ENCODE peak calls at places on chromosomes 11 and 22, in nine cellular contexts. U, D, W, V, H, F, Q, P and Z are unnamed samples.

GRCh38 chr22:43014062-43014875 is 680 bp downstream of the PACSIN2 start:
- DNase-seq in U (peak; percentile 44), D (peak; percentile 29), W (no peak), V (peak; percentile 47), H (no peak), F (peak; percentile 73), Q (peak; percentile 47), P (no peak), Z (peak; percentile 43)

GRCh38 chr11:58573451-58574104 is 2.1 kb downstream of the LPXN start:
- DNase-seq in U (peak; percentile 50), D (peak; percentile 50), W (peak; percentile 88), V (no peak), H (peak; percentile 93), F (peak; percentile 52), Q (no peak), P (peak; percentile 75), Z (no peak)

GRCh38 chr22:48089601-48090331 is 1327.3 kb downstream of the TBC1D22A start:
- DNase-seq in U (peak; percentile 86), D (peak; percentile 68), W (peak; percentile 5), V (no peak), H (no peak), F (no peak), Q (no peak), P (peak; percentile 53), Z (no peak)

GRCh38 chr11:34427171-34427805 is 11.4 kb upstream of the CAT start:
- DNase-seq in U (peak; percentile 40), D (no peak), W (peak; percentile 81), V (no peak), H (peak; percentile 87), F (no peak), Q (no peak), P (no peak), Z (no peak)

GRCh38 chr22:22565991-22566390 is 6.9 kb upstream of the PRAME start:
- DNase-seq in U (no peak), D (no peak), W (peak; percentile 16), V (no peak), H (peak; percentile 44), F (no peak), Q (no peak), P (no peak), Z (no peak)

GRCh38 chr11:44016546-44017442 is 31.0 kb upstream of the ACCSL start:
- DNase-seq in U (no peak), D (no peak), W (no peak), V (peak; percentile 15), H (no peak), F (no peak), Q (no peak), P (no peak), Z (no peak)

GRCh38 chr11:116731097-116731761 is 41.6 kb downstream of the BUD13 start:
- DNase-seq in U (no peak), D (no peak), W (no peak), V (no peak), H (no peak), F (no peak), Q (peak; percentile 50), P (no peak), Z (peak; percentile 37)

GRCh38 chr11:86398106-86398505 is 23.4 kb downstream of the CCDC81 start:
- DNase-seq in U (no peak), D (no peak), W (no peak), V (no peak), H (no peak), F (no peak), Q (no peak), P (no peak), Z (no peak)

GRCh38 chr11:105613183-105613582 is 3.3 kb downstream of the GRIA4 start:
- DNase-seq in U (no peak), D (no peak), W (no peak), V (no peak), H (no peak), F (no peak), Q (no peak), P (no peak), Z (no peak)

GRCh38 chr11:121931748-121932352 is 184.2 kb downstream of the BLID start:
- DNase-seq in U (no peak), D (no peak), W (no peak), V (no peak), H (no peak), F (no peak), Q (no peak), P (no peak), Z (no peak)

GRCh38 chr11:7665473-7666291 is 7.6 kb downstream of the CYB5R2 start:
- DNase-seq in U (peak; percentile 76), D (peak; percentile 77), W (peak; percentile 69), V (peak; percentile 93), H (peak; percentile 74), F (peak; percentile 91), Q (peak; percentile 76), P (peak; percentile 52), Z (peak; percentile 86)

GRCh38 chr22:33038131-33038772 is 19.9 kb downstream of the SYN3 start:
- DNase-seq in U (no peak), D (no peak), W (peak; percentile 2), V (no peak), H (no peak), F (no peak), Q (no peak), P (no peak), Z (peak; percentile 66)

GRCh38 chr22:50304528-50305392 is 2.7 kb downstream of the PLXNB2 start:
- DNase-seq in U (peak; percentile 53), D (no peak), W (no peak), V (peak; percentile 88), H (peak; percentile 65), F (peak; percentile 75), Q (no peak), P (no peak), Z (no peak)

GRCh38 chr11:27141576-27141975 is 101.0 kb downstream of the BBOX1 start:
- DNase-seq in U (no peak), D (no peak), W (no peak), V (no peak), H (no peak), F (no peak), Q (no peak), P (no peak), Z (no peak)

GRCh38 chr22:25054943-25055511 is 102.5 kb downstream of the KIAA1671 start:
- DNase-seq in U (no peak), D (no peak), W (no peak), V (no peak), H (peak; percentile 25), F (no peak), Q (no peak), P (peak; percentile 74), Z (no peak)

GRCh38 chr11:109043318-109043717 is 378.4 kb downstream of the DDX10 start:
- DNase-seq in U (no peak), D (no peak), W (no peak), V (no peak), H (no peak), F (no peak), Q (no peak), P (no peak), Z (no peak)

DNA sequence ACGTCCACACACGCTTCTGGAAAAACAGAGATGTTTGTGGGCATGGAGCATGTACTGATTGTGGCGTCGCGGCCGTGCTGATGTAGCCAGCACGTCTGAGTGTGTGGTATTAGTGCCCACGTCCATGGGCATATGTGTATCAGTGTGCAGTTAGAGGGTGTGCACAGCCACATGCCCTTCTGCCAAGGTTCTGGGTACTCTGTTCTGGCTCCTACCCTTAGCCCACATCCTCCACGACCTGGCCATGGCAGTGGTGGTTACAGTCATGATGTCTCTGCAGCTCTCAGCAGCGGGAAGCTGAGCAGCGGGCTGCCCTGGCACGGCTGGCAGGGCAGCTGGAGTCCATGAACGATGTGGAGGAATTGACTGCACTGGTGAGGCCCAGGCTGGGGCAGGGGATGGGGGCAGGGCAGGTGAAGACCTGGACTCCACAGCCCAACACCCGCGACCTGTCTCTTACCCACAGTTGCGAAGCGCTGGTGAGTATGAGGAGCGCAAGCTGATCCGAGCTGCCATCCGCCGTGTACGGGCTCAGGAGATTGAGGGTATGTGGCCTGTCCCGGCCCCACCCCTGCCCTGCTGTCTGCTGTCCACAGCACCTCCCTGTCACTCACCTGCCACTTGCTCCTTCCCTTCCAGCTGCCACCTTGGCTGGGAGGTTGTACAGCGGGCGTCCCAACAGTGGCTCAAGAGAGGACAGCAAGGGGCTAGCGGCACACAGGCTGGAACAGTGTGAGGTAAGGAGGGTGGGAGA is 7.3 kb downstream of the SMTN start:
- DNase-seq in U (no peak), D (no peak), W (no peak), V (no peak), H (no peak), F (no peak), Q (no peak), P (no peak), Z (no peak)
- H3K36me3 ChIP-seq in U (no peaks in the 10 kb centered on the region), D (no peaks in the 10 kb centered on the region), W (peaks cover 68% of the 10 kb centered on the region), V (peaks cover 60% of the 10 kb centered on the region), H (peaks cover 48% of the 10 kb centered on the region), F (peaks cover 58% of the 10 kb centered on the region), Q (no peaks in the 10 kb centered on the region), P (peaks cover 59% of the 10 kb centered on the region), Z (peaks cover 36% of the 10 kb centered on the region)

DNA sequence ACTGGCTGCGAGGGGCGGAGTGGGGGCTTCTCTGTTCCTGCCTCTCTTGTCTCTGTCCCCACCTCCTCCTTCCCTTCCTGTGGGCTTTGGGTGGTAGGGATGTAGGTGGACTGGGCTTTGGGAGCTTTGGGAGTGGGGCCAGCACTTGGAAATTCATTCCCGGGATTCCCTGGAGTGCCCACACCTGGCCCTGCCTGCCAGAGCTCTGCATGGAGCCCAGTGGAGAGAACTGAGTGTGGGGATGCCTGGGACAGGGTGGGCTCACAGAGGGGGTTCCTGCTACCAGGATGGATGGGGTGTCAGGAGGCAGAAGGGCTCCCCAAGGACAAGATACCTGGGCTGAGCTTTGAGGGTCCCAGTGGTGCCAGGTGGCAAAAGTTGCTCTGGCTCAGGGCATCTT is 22.3 kb downstream of the CSF2RB start:
- DNase-seq in U (no peak), D (no peak), W (no peak), V (no peak), H (no peak), F (no peak), Q (no peak), P (no peak), Z (no peak)
- H3K27me3 ChIP-seq in U (no peaks in the 10 kb centered on the region), D (no peaks in the 10 kb centered on the region), W (no peaks in the 10 kb centered on the region), V (no peaks in the 10 kb centered on the region), H (no peaks in the 10 kb centered on the region), F (no peaks in the 10 kb centered on the region), Q (peaks cover 6% of the 10 kb centered on the region), P (no peaks in the 10 kb centered on the region), Z (peaks cover 81% of the 10 kb centered on the region)

GRCh38 chr11:74896311-74896710 is 52.6 kb downstream of the XRRA1 start:
- DNase-seq in U (no peak), D (no peak), W (no peak), V (no peak), H (no peak), F (no peak), Q (no peak), P (no peak), Z (no peak)
- TF ChIP-seq CTCF in U (no peak), D (no peak), W (no peak), V (no peak), H (no peak), F (no peak), Q (no peak), P (no peak), Z (no peak)

DNA sequence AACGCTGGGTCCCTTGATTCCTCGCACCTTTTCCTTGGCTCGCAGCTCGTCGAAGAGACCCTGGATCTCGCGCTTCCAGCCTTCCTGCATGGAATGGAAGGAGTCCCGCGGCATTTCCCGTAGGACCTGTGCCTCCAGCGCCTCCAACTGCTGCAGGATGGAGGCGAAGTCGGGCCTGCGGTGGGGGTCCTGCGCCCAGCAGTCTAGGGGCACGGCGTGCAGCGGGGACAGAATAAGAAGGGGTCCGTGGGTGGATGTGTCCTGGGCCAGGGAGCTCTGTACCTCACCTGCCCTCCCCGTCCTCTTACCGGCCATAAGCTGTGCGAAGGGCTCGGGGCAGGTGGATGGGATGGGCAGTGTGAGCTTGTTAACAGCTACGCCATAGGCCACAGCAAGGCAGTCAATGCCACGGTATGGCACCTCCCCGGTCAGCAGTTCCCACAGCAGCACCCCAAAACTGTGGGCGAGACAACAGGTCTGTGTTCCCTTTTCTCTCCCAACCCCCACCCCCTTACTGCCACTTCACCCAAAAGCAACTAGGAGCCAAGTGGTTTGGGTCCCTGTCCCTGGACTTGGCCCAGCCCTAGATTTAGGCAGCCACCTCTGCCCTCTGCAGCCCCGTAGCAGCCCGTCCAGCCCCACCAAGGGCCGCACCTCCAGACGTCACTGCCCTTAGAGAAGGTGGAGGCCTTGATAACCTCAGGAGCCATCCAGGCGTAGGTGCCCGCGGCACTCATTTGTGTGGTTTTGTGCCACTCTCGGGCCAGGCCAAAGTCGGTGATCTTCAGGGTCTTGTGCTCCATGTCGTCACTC is 6.2 kb downstream of the MAP3K11 start:
- DNase-seq in U (no peak), D (no peak), W (no peak), V (no peak), H (no peak), F (no peak), Q (no peak), P (no peak), Z (no peak)
- H3K36me3 ChIP-seq in U (no peaks in the 10 kb centered on the region), D (peaks cover 10% of the 10 kb centered on the region), W (peaks cover 37% of the 10 kb centered on the region), V (peaks cover 37% of the 10 kb centered on the region), H (peaks cover 27% of the 10 kb centered on the region), F (peaks cover 86% of the 10 kb centered on the region), Q (no peaks in the 10 kb centered on the region), P (peaks cover 75% of the 10 kb centered on the region), Z (peaks cover 54% of the 10 kb centered on the region)